ENCODE peak calls at places on chromosomes 6 and 20, in six cellular contexts. Q is IMR-90, K is H9, W is H1, D is mesenchymal stem cell, P is trophoblast cell. X is an unnamed sample.

GRCh38 chr20:44235702-44236101 is 11.4 kb upstream of the GDAP1L1 start:
- DNase-seq in Q (no peak), P (no peak), D (no peak), K (no peak), W (no peak), X (no peak)

GRCh38 chr6:34496103-34496685 is 30.3 kb downstream of the PACSIN1 start:
- DNase-seq in W (no peak), K (no peak), Q (no peak), D (no peak), P (no peak), X (no peak)

GRCh38 chr6:107987805-107988204 is 29.8 kb upstream of the SEC63 start:
- DNase-seq in D (no peak), P (peak), K (peak), W (no peak), Q (no peak), X (no peak)

GRCh38 chr20:10963717-10964266 is 290.0 kb upstream of the JAG1 start:
- DNase-seq in K (no peak), Q (no peak), P (no peak), W (no peak), D (peak), X (no peak)

GRCh38 chr6:135938588-135939215 is 87.2 kb downstream of the PDE7B start:
- DNase-seq in D (peak), K (no peak), Q (peak), P (peak), W (no peak), X (no peak)

GRCh38 chr6:54516331-54516730 is 208.1 kb downstream of the TINAG start:
- DNase-seq in W (no peak), K (no peak), P (no peak), D (no peak), Q (no peak), X (no peak)

GRCh38 chr6:14655990-14656640 is 538.5 kb downstream of the CD83 start:
- DNase-seq in W (no peak), D (no peak), Q (no peak), K (no peak), P (peak), X (no peak)

GRCh38 chr6:41438746-41439145 is 103.3 kb downstream of the NCR2 start:
- DNase-seq in K (no peak), D (no peak), W (no peak), Q (no peak), P (peak), X (no peak)

GRCh38 chr6:43702522-43703440 is 15.2 kb upstream of the MRPS18A start:
- DNase-seq in K (peak), D (peak), P (peak), W (peak), Q (peak), X (peak)

GRCh38 chr6:167956983-167957492 is 40.4 kb upstream of the KIF25 start:
- DNase-seq in P (peak), W (no peak), D (peak), Q (peak), K (no peak), X (no peak)

GRCh38 chr20:54510546-54511129 is 35.2 kb downstream of the DOK5 start:
- DNase-seq in K (peak), D (no peak), P (no peak), W (peak), Q (no peak), X (no peak)

GRCh38 chr20:38676576-38676975 is 47.7 kb upstream of the SLC32A1 start:
- DNase-seq in W (no peak), Q (no peak), K (no peak), P (no peak), D (no peak), X (no peak)

GRCh38 chr20:47272893-47273590 is 83.5 kb downstream of the ZMYND8 start:
- DNase-seq in D (peak), P (peak), Q (peak), K (peak), W (peak), X (peak)

GRCh38 chr20:49234831-49235230 is 15.6 kb downstream of the DDX27 start:
- DNase-seq in Q (no peak), P (no peak), D (no peak), K (no peak), W (no peak), X (no peak)

GRCh38 chr6:144216668-144217218 is 66.4 kb downstream of the STX11 start:
- DNase-seq in D (no peak), W (no peak), P (no peak), Q (no peak), K (no peak), X (no peak)

GRCh38 chr20:10501377-10501776 is 66.3 kb downstream of the SLX4IP start:
- DNase-seq in W (no peak), K (no peak), P (no peak), D (no peak), Q (no peak), X (no peak)

GRCh38 chr20:3904857-3905256 is 15.7 kb downstream of the PANK2 start:
- DNase-seq in Q (no peak), W (no peak), K (no peak), P (no peak), D (no peak), X (no peak)

GRCh38 chr6:3023663-3024483 is 24.2 kb downstream of the NQO2 start:
- DNase-seq in Q (peak), D (peak), W (peak), P (peak), K (peak), X (no peak)

GRCh38 chr6:107740496-107741190 is 83.5 kb downstream of the SCML4 start:
- DNase-seq in P (no peak), K (no peak), W (no peak), Q (no peak), D (no peak), X (no peak)

GRCh38 chr6:34084591-34085280 is 61.2 kb downstream of the GRM4 start:
- DNase-seq in W (no peak), P (no peak), D (no peak), K (no peak), Q (no peak), X (no peak)

GRCh38 chr6:105692630-105693212 is 289.8 kb upstream of the PREP start:
- DNase-seq in K (no peak), Q (no peak), W (no peak), D (no peak), P (peak), X (no peak)

GRCh38 chr20:39795401-39796272 is 833.5 kb downstream of the DHX35 start:
- DNase-seq in P (no peak), Q (peak), W (no peak), D (peak), K (no peak), X (no peak)

GRCh38 chr6:134774244-134774643 is 175.7 kb downstream of the ALDH8A1 start:
- DNase-seq in P (peak), Q (peak), W (no peak), D (peak), K (no peak), X (no peak)

GRCh38 chr6:78615430-78615904 is 251.9 kb upstream of the IRAK1BP1 start:
- DNase-seq in W (no peak), Q (no peak), K (no peak), D (peak), P (peak), X (no peak)

GRCh38 chr6:10416863-10417641 is 2.2 kb upstream of the TFAP2A start:
- DNase-seq in W (peak), D (no peak), K (peak), Q (no peak), P (peak), X (no peak)

GRCh38 chr6:43914272-43915147 is 144.5 kb downstream of the VEGFA start:
- DNase-seq in D (no peak), Q (no peak), W (no peak), P (no peak), K (no peak), X (no peak)

GRCh38 chr6:34315780-34316179 is 67.0 kb upstream of the SMIM29 start:
- DNase-seq in W (no peak), K (no peak), Q (no peak), P (peak), D (no peak), X (no peak)

GRCh38 chr6:134074151-134074712 is 21.8 kb upstream of the SLC2A12 start:
- DNase-seq in K (peak), P (no peak), D (no peak), W (peak), Q (no peak), X (peak)

GRCh38 chr6:77456531-77457248 is 6.6 kb downstream of the HTR1B start:
- DNase-seq in Q (peak), D (peak), K (peak), W (no peak), P (peak), X (no peak)

GRCh38 chr6:5979650-5980427 is 26.9 kb downstream of the NRN1 start:
- DNase-seq in P (peak), Q (peak), W (no peak), K (no peak), D (no peak), X (no peak)

DNA sequence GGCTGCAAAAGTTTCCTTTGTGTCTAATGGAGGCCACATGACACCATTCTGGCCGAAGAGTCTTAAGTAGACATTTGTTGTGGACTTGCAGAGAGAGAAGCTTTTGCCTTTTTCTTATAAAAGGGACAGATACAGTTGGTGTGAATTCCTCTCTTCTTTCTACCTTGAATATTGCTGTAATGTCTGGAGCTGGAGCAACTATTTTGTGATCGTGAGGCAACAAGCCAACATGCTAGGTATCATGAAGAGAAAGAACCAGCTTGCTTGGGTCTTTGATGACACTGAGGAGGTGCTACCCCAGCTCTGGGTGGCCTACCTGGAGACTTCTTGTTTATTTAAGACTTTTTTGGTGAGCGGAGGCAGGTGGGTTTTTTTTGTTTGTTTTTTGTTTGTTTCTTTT is 16.3 kb upstream of the SYNJ2 start:
- DNase-seq in W (no peak), Q (no peak), P (no peak), D (no peak), K (peak), X (no peak)
- H4K91ac ChIP-seq in W (no peak), Q (no peak), P (no peak), D (no peak), K (no peak), X (no peak)

GRCh38 chr6:7431594-7432390 is 42.2 kb downstream of the RIOK1 start:
- DNase-seq in D (no peak), K (peak), W (peak), P (peak), Q (peak), X (no peak)
- H4K91ac ChIP-seq in D (no peak), K (no peak), W (peak), P (peak), Q (no peak), X (no peak)

DNA sequence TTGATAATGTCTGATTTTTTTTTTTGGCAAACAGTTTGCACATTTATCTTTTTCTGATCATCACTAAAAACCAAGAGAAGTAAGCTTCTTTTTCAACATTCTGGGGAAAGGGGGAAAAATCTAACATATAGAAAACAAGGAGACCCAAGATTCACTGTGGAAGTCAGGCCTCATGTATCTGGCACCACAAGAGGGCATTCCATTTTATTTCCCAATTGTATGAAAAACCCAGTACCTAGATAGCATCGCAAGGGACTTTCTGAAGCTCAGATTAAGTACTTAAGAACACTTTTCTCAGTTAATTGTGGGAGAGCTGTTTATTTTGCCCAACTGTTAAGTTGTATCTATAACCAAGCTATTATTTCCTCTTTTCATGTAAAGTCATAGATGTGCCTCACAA is 152.9 kb downstream of the KLHL32 start:
- DNase-seq in P (peak), D (no peak), W (no peak), K (no peak), Q (no peak), X (no peak)
- H4K91ac ChIP-seq in P (no peak), D (no peak), W (no peak), K (no peak), Q (no peak), X (no peak)

DNA sequence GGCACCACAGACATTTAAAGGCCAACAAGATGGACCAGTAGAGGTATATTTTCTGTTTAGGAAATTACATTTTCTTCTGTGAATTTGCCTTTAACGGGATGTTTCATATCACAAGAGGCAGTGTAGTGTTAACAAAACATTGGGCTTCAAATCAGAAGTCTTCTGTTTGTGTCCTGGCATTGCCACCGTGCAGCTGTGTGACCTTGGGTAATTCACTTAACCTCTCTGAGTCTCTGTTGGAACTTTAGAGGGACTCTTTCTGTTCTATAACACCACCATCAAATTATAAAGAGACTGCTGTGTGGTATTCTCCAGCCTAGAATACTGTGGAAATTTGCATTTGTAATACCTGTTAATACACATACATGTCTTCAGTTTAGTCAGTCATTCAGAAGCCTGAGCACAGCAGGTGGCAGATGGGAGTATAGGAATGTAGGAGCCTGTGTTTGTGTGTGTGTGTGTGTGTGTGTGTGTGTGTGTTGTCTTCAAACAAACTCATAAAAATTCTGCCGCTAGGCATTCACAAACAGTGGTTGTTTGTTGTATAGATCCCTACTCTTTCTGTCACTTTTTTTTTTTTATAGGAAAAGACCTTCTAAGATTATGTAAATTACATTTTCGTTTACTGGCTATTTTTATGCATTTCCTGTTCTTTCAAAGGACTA is 22.6 kb downstream of the UST start:
- DNase-seq in P (no peak), Q (no peak), K (no peak), D (no peak), W (no peak), X (no peak)
- H4K91ac ChIP-seq in P (no peak), Q (no peak), K (no peak), D (no peak), W (no peak), X (no peak)

DNA sequence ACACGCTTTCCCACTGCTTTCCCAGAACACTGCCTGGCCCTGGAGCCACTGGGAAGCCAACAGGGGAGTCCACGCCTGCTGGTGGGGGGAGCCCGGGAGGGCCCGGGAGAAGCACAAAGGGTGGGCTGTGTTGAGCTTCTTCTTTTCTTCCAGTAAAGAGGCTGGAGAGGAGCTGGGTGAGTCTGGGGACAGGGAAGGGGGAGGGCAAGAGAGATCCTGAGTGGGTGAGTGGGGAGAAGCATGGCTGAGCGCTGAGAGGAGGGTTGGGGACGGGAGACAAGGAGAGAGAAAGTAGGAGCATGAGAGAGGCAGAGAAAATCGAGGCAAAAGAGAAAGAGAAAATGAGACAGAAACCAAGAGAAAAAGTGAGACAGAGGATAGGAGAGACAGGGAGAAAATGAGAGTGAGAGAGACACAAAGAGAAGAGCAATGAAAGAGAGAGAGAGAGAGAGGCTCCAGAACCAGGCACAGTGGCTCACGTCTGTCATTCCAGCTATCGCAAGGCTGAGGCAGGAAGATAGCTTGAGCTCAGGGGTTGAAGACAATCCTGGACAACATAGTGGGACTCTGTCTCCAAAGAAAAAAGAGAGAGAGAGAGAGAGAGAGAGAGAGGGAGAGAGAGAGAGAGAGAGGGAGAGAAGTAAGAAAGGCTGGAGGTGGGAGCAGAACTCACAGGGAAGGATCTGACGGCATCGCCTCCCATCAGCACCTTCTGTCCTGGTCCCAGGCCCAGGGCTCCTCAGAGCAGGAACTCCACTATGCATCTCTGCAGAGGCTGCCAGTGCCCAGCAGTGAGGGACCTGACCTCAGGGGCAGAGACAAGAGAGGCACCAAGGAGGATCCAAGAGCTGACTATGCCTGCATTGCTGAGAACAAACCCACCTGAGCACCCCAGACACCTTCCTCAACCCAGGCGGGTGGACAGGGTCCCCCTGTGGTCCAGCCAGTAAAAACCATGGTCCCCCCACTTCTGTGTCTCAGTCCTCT is 2.0 kb downstream of the LST1 start:
- DNase-seq in P (no peak), D (no peak), Q (no peak), K (no peak), W (no peak), X (no peak)
- H4K91ac ChIP-seq in P (no peak), D (no peak), Q (no peak), K (no peak), W (no peak), X (no peak)

GRCh38 chr6:63100066-63100465 is 111.2 kb upstream of the FKBP1C start:
- DNase-seq in K (no peak), D (no peak), W (no peak), Q (no peak), P (no peak), X (no peak)
- H4K91ac ChIP-seq in K (no peak), D (no peak), W (no peak), Q (no peak), P (no peak), X (no peak)

DNA sequence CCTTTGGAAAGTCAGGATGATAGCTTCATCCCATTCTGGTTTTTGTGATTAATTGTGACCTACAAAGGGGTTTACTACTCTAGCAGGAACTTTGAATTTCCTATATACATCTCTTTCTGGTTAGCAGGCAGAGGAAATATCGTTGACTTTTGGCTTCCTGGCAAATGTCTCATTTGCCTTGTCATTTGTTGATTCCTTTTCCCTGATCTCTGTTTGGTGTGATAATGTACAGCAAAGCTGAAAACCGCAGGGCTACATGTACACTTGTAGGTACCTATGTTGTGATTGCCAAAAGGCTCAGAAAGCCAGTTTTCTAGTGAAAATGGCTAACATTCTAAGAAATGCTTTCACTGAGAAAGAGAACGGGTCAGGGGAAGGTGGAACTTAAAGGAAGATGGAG is 44.3 kb downstream of the TOP1 start:
- DNase-seq in K (no peak), Q (no peak), P (no peak), W (no peak), D (no peak), X (no peak)
- H4K91ac ChIP-seq in K (no peak), Q (peak), P (no peak), W (no peak), D (no peak), X (no peak)

X was measured in neuronal stem cell.